ENCODE peak calls at places on chromosomes 12 and 14, in six cellular contexts. Y, G, B, E, J and P are unnamed samples.

GRCh38 chr12:67925551-67925950 is 63.7 kb upstream of the IFNG-AS1 start:
- DNase-seq in Y (no peak), G (no peak), B (no peak), E (no peak), J (no peak), P (peak; percentile 59)

GRCh38 chr12:123678981-123679380 is 8.1 kb downstream of the TCTN2 start:
- DNase-seq in Y (no peak), G (no peak), B (no peak), E (no peak), J (no peak), P (no peak)

GRCh38 chr12:65784616-65785015 is 39.7 kb upstream of the HMGA2 start:
- DNase-seq in Y (no peak), G (no peak), B (no peak), E (no peak), J (no peak), P (no peak)

GRCh38 chr12:20370001-20370381 is 1.7 kb downstream of the PDE3A start:
- DNase-seq in Y (peak; percentile 40), G (peak; percentile 41), B (peak; percentile 38), E (peak; percentile 76), J (peak; percentile 82), P (no peak)

GRCh38 chr12:29714966-29715365 is 68.8 kb downstream of the TMTC1 start:
- DNase-seq in Y (no peak), G (peak; percentile 35), B (no peak), E (no peak), J (no peak), P (no peak)

GRCh38 chr12:89238593-89238992 is 113.7 kb downstream of the DUSP6 start:
- DNase-seq in Y (no peak), G (no peak), B (peak; percentile 37), E (no peak), J (no peak), P (no peak)

GRCh38 chr14:28141662-28142061 is 624.9 kb upstream of the FOXG1 start:
- DNase-seq in Y (no peak), G (no peak), B (no peak), E (no peak), J (no peak), P (no peak)

GRCh38 chr14:69522026-69522425 is 37.5 kb downstream of the PLEKHD1 start:
- DNase-seq in Y (no peak), G (no peak), B (no peak), E (no peak), J (no peak), P (no peak)

GRCh38 chr12:131861261-131862083 is 33.0 kb upstream of the ULK1 start:
- DNase-seq in Y (no peak), G (no peak), B (no peak), E (peak; percentile 29), J (no peak), P (no peak)

GRCh38 chr14:55892906-55893305 is 225.3 kb upstream of the PELI2 start:
- DNase-seq in Y (no peak), G (no peak), B (no peak), E (no peak), J (no peak), P (no peak)

GRCh38 chr12:27193854-27194544 is 50.1 kb upstream of the STK38L start:
- DNase-seq in Y (peak; percentile 26), G (peak; percentile 81), B (peak; percentile 49), E (no peak), J (no peak), P (peak; percentile 71)

GRCh38 chr14:95770777-95771176 is 56.9 kb upstream of the TCL1A start:
- DNase-seq in Y (no peak), G (no peak), B (no peak), E (no peak), J (no peak), P (no peak)

GRCh38 chr12:76303365-76303764 is 44.9 kb downstream of the BBS10 start:
- DNase-seq in Y (no peak), G (peak; percentile 30), B (no peak), E (no peak), J (no peak), P (peak; percentile 12)

GRCh38 chr12:19484738-19485137 is 45.4 kb downstream of the AEBP2 start:
- DNase-seq in Y (no peak), G (no peak), B (no peak), E (no peak), J (no peak), P (no peak)

GRCh38 chr14:68712703-68713370 is 80.0 kb downstream of the ZFP36L1 start:
- DNase-seq in Y (no peak), G (no peak), B (no peak), E (peak; percentile 14), J (peak; percentile 81), P (no peak)

GRCh38 chr12:28568083-28568482 is 377.8 kb downstream of the CCDC91 start:
- DNase-seq in Y (peak; percentile 3), G (peak; percentile 98), B (no peak), E (no peak), J (peak; percentile 91), P (peak; percentile 93)

GRCh38 chr12:11669348-11669747 is 19.9 kb downstream of the ETV6 start:
- DNase-seq in Y (no peak), G (no peak), B (no peak), E (no peak), J (no peak), P (no peak)

GRCh38 chr12:19222566-19222965 is 93.0 kb downstream of the PLEKHA5 start:
- DNase-seq in Y (no peak), G (peak; percentile 34), B (no peak), E (no peak), J (no peak), P (no peak)

GRCh38 chr14:39268393-39268792 is 34.7 kb downstream of the MIA2 start:
- DNase-seq in Y (no peak), G (peak; percentile 19), B (no peak), E (no peak), J (no peak), P (no peak)

GRCh38 chr14:20798318-20798717 is 4.3 kb downstream of the RNASE1 start:
- DNase-seq in Y (peak; percentile 38), G (no peak), B (no peak), E (no peak), J (no peak), P (no peak)

GRCh38 chr12:107736914-107737313 is 24.0 kb downstream of the PRDM4 start:
- DNase-seq in Y (no peak), G (no peak), B (no peak), E (no peak), J (no peak), P (no peak)

GRCh38 chr14:75554482-75554881 is 23.9 kb upstream of the FLVCR2 start:
- DNase-seq in Y (no peak), G (peak; percentile 66), B (no peak), E (no peak), J (no peak), P (no peak)

GRCh38 chr14:61591862-61592261 is 103.5 kb upstream of the HIF1A start:
- DNase-seq in Y (peak; percentile 48), G (no peak), B (no peak), E (no peak), J (no peak), P (no peak)

GRCh38 chr12:101230547-101230946 is 20.5 kb upstream of the SLC5A8 start:
- DNase-seq in Y (no peak), G (peak; percentile 82), B (no peak), E (no peak), J (no peak), P (peak; percentile 75)

GRCh38 chr12:63084501-63084900 is 66.5 kb downstream of the AVPR1A start:
- DNase-seq in Y (no peak), G (no peak), B (no peak), E (no peak), J (no peak), P (no peak)

GRCh38 chr12:117484901-117485300 is 123.5 kb upstream of the NOS1 start:
- DNase-seq in Y (no peak), G (no peak), B (no peak), E (no peak), J (no peak), P (no peak)

GRCh38 chr12:67193705-67194104 is 75.5 kb upstream of the CAND1 start:
- DNase-seq in Y (no peak), G (peak; percentile 26), B (no peak), E (peak; percentile 51), J (no peak), P (no peak)

GRCh38 chr12:86834217-86834616 is 578.0 kb upstream of the MGAT4C start:
- DNase-seq in Y (no peak), G (no peak), B (no peak), E (no peak), J (no peak), P (no peak)

GRCh38 chr14:72644758-72645489 is 249.0 kb downstream of the DPF3 start:
- DNase-seq in Y (no peak), G (no peak), B (no peak), E (no peak), J (no peak), P (no peak)
- TF ChIP-seq CTCF in Y (no peak), G (no peak), B (no peak), E (no peak), J (no peak), P (peak; percentile 41)

GRCh38 chr12:128387811-128388422 is 120.9 kb downstream of the TMEM132C start:
- DNase-seq in Y (peak; percentile 61), G (no peak), B (no peak), E (peak; percentile 92), J (peak; percentile 84), P (no peak)
- TF ChIP-seq CTCF in Y (peak; percentile 74), G (no peak), B (peak; percentile 69), E (peak; percentile 88), J (no peak), P (peak; percentile 52)

GRCh38 chr12:45745861-45746277 is 16.4 kb downstream of the ARID2 start:
- DNase-seq in Y (no peak), G (peak; percentile 25), B (no peak), E (no peak), J (no peak), P (no peak)
- TF ChIP-seq CTCF in Y (peak; percentile 8), G (peak; percentile 16), B (peak; percentile 55), E (peak; percentile 45), J (no peak), P (peak; percentile 72)

GRCh38 chr12:119684730-119685129 is 16.8 kb downstream of the PRKAB1 start:
- DNase-seq in Y (no peak), G (peak; percentile 51), B (no peak), E (no peak), J (no peak), P (no peak)
- TF ChIP-seq CTCF in Y (no peak), G (no peak), B (no peak), E (no peak), J (no peak), P (no peak)

GRCh38 chr14:89947344-89947743 is 7.2 kb downstream of the EFCAB11 start:
- DNase-seq in Y (no peak), G (no peak), B (no peak), E (no peak), J (no peak), P (no peak)
- TF ChIP-seq CTCF in Y (no peak), G (no peak), B (no peak), E (no peak), J (no peak), P (no peak)

GRCh38 chr12:72133497-72134055 is 138.6 kb upstream of the TRHDE start:
- DNase-seq in Y (no peak), G (peak; percentile 9), B (no peak), E (peak; percentile 47), J (no peak), P (peak; percentile 4)
- TF ChIP-seq CTCF in Y (no peak), G (peak; percentile 22), B (no peak), E (peak; percentile 48), J (no peak), P (peak; percentile 54)

GRCh38 chr14:100663528-100664052 is 63.1 kb upstream of the DLK1 start:
- DNase-seq in Y (no peak), G (no peak), B (no peak), E (no peak), J (no peak), P (no peak)
- TF ChIP-seq CTCF in Y (no peak), G (no peak), B (no peak), E (peak; percentile 16), J (no peak), P (no peak)